ENCODE peak calls at places on chromosome 6, in four cellular contexts. F, B, R and Y are unnamed samples. For H3K4me1, the result is how much of the 10 kb centered on the place peaks cover.

GRCh38 chr6:146895101-146895771 is 296.5 kb downstream of the ADGB start:
- DNase-seq in F (no peak), B (no peak), R (no peak), Y (no peak)

GRCh38 chr6:4586469-4586859 is 189.7 kb upstream of the CDYL start:
- DNase-seq in F (no peak), B (no peak), R (no peak), Y (no peak)

GRCh38 chr6:139762587-139763031 is 388.2 kb upstream of the CITED2 start:
- DNase-seq in F (no peak), B (no peak), R (no peak), Y (no peak)

GRCh38 chr6:137218473-137218916 is 690 bp downstream of the IFNGR1 start:
- DNase-seq in F (peak), B (no peak), R (no peak), Y (peak)

GRCh38 chr6:35391240-35391968 is 49.0 kb downstream of the PPARD start:
- DNase-seq in F (no peak), B (no peak), R (no peak), Y (no peak)

GRCh38 chr6:26478100-26478984 is 20.6 kb downstream of the BTN2A1 start:
- DNase-seq in F (no peak), B (no peak), R (no peak), Y (no peak)

GRCh38 chr6:26234421-26235239 is 130.4 kb upstream of the BTN3A2 start:
- DNase-seq in F (peak), B (peak), R (peak), Y (no peak)

GRCh38 chr6:25753079-25753478 is 1.5 kb upstream of the SLC17A4 start:
- DNase-seq in F (no peak), B (no peak), R (no peak), Y (no peak)

GRCh38 chr6:44387346-44388134 is at the start of gene CDC5L:
- DNase-seq in F (peak), B (peak), R (peak), Y (peak)

GRCh38 chr6:3119040-3119723 is 671 bp downstream of the BPHL start:
- DNase-seq in F (no peak), B (no peak), R (no peak), Y (no peak)

GRCh38 chr6:16432075-16433032 is 194.0 kb downstream of the GMPR start:
- DNase-seq in F (no peak), B (no peak), R (no peak), Y (no peak)

GRCh38 chr6:163860194-163861081 is 445.9 kb downstream of the QKI start:
- DNase-seq in F (no peak), B (no peak), R (no peak), Y (no peak)

GRCh38 chr6:84193140-84193708 is 34.2 kb downstream of the CEP162 start:
- DNase-seq in F (no peak), B (no peak), R (no peak), Y (no peak)

GRCh38 chr6:116764961-116765841 is at the start of gene FAM162B:
- DNase-seq in F (no peak), B (no peak), R (peak), Y (peak)

GRCh38 chr6:129104131-129104530 is 221.2 kb downstream of the LAMA2 start:
- DNase-seq in F (no peak), B (no peak), R (no peak), Y (no peak)

GRCh38 chr6:46490425-46491200 is 636 bp downstream of the RCAN2 start:
- DNase-seq in F (no peak), B (peak), R (peak), Y (peak)

GRCh38 chr6:138465007-138465645 is 34.2 kb downstream of the NHSL1 start:
- DNase-seq in F (no peak), B (no peak), R (no peak), Y (no peak)

GRCh38 chr6:73774311-73774766 is 78.3 kb downstream of the CD109 start:
- DNase-seq in F (no peak), B (no peak), R (peak), Y (no peak)

GRCh38 chr6:6950373-6951145 is 157.2 kb upstream of the RREB1 start:
- DNase-seq in F (no peak), B (no peak), R (no peak), Y (no peak)

DNA sequence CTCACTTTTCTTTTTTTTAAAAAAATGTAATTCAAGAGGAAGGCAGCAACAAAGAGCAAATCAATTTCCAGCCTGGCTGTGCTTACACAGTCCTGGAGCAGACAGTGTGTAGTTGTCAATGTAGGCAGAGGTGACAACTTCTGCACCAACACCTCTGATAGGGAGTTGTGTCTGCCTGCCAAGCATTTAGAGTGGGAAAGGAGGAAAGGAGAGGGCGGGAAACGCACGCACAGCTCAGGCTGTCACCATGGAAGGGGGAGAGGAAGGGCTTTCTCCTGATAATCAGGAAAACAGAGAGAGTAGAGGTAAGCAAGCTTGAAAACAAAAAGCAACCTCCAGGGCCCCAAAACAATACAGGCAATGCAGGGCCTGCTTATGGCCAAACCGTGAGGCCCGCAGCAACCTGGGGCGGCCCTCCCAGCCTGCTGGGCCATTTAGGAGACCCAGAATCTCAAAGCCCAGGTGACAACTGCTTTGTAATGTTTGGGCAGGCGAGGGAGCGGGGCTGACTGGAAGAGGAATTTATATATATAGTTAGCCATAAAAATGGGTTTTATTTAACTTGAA is 41.5 kb upstream of the GFOD1 start:
- DNase-seq in F (no peak), B (no peak), R (peak), Y (no peak)
- H3K4me1 ChIP-seq in F (under half), B (half or more), R (under half), Y (under half)

GRCh38 chr6:50128420-50129005 is 78.8 kb upstream of the DEFB112 start:
- DNase-seq in F (no peak), B (no peak), R (no peak), Y (no peak)
- TF ChIP-seq CTCF in F (peak), B (no peak), R (peak), Y (peak)

GRCh38 chr6:30322527-30323501 is 3.9 kb upstream of the TRIM39 start:
- DNase-seq in F (no peak), B (no peak), R (no peak), Y (peak)
- H3K4me1 ChIP-seq in F (under half), B (half or more), R (half or more), Y (under half)

GRCh38 chr6:88492824-88493223 is 326.7 kb upstream of the CNR1 start:
- DNase-seq in F (no peak), B (no peak), R (no peak), Y (no peak)
- TF ChIP-seq CTCF in F (no peak), B (no peak), R (peak), Y (no peak)

GRCh38 chr6:11128608-11129007 is 17.1 kb upstream of the ERVFRD-1 start:
- DNase-seq in F (no peak), B (no peak), R (no peak), Y (no peak)

GRCh38 chr6:11129908-11130565 is 18.5 kb upstream of the ERVFRD-1 start:
- DNase-seq in F (no peak), B (no peak), R (no peak), Y (no peak)

GRCh38 chr6:11132191-11132590 is 20.7 kb upstream of the ERVFRD-1 start:
- DNase-seq in F (no peak), B (no peak), R (no peak), Y (no peak)

GRCh38 chr6:11133281-11133680 is 21.8 kb upstream of the ERVFRD-1 start:
- DNase-seq in F (no peak), B (no peak), R (no peak), Y (no peak)

GRCh38 chr6:11130605-11131004 is 19.1 kb upstream of the ERVFRD-1 start:
- DNase-seq in F (no peak), B (no peak), R (no peak), Y (no peak)
- H3K4me1 ChIP-seq in F (under half), B (under half), R (under half), Y (under half)